ENCODE peak calls at places on chromosomes 13 and 19, in five cellular contexts. I is CD8-positive, alpha-beta T cell; Z is hepatocyte; J is IMR-90; R is WERI-Rb-1. K is an unnamed sample.

GRCh38 chr13:30038884-30039283 is 188.5 kb upstream of the UBL3 start:
- DNase-seq in I (no peak), Z (no peak), J (peak; percentile 60), R (peak; percentile 20), K (no peak)

GRCh38 chr13:92197669-92198068 is 799.2 kb downstream of the GPC5 start:
- DNase-seq in I (no peak), Z (peak; percentile 7), J (peak; percentile 19), R (no peak), K (no peak)

GRCh38 chr13:109684084-109684835 is 102.1 kb downstream of the IRS2 start:
- DNase-seq in I (no peak), Z (no peak), J (no peak), R (no peak), K (no peak)

GRCh38 chr19:40640744-40641143 is 39.6 kb downstream of the LTBP4 start:
- DNase-seq in I (no peak), Z (no peak), J (peak; percentile 45), R (no peak), K (no peak)

GRCh38 chr13:108915634-108916497 is 286.5 kb downstream of the MYO16 start:
- DNase-seq in I (peak; percentile 62), Z (peak; percentile 94), J (peak; percentile 88), R (peak; percentile 69), K (peak; percentile 85)

GRCh38 chr19:48190288-48191284 is 20.1 kb downstream of the ZSWIM9 start:
- DNase-seq in I (peak; percentile 84), Z (peak; percentile 83), J (peak; percentile 82), R (no peak), K (no peak)

GRCh38 chr19:34306824-34307223 is 52.5 kb downstream of the GARRE1 start:
- DNase-seq in I (no peak), Z (no peak), J (no peak), R (no peak), K (no peak)

GRCh38 chr19:52646571-52647222 is 8.5 kb upstream of the ZNF83 start:
- DNase-seq in I (no peak), Z (no peak), J (peak; percentile 29), R (no peak), K (no peak)

GRCh38 chr13:94967183-94968039 is 255.1 kb upstream of the SOX21 start:
- DNase-seq in I (no peak), Z (peak; percentile 66), J (no peak), R (peak; percentile 63), K (no peak)

GRCh38 chr19:54653181-54653809 is 9.5 kb upstream of the LILRB4 start:
- DNase-seq in I (no peak), Z (no peak), J (peak; percentile 7), R (no peak), K (no peak)

GRCh38 chr19:1487576-1488281 is 2.4 kb downstream of the PCSK4 start:
- DNase-seq in I (no peak), Z (no peak), J (no peak), R (no peak), K (no peak)

GRCh38 chr13:99214691-99215090 is 14.0 kb downstream of the UBAC2 start:
- DNase-seq in I (no peak), Z (no peak), J (no peak), R (no peak), K (no peak)

GRCh38 chr13:24008679-24009078 is 111.4 kb upstream of the C1QTNF9B start:
- DNase-seq in I (no peak), Z (no peak), J (peak; percentile 56), R (no peak), K (no peak)

GRCh38 chr13:51805925-51806324 is 2.0 kb upstream of the DHRS12 start:
- DNase-seq in I (no peak), Z (no peak), J (no peak), R (no peak), K (no peak)

GRCh38 chr13:92806215-92806614 is 420.4 kb upstream of the GPC6 start:
- DNase-seq in I (no peak), Z (no peak), J (no peak), R (no peak), K (no peak)

GRCh38 chr19:33295621-33296472 is 6.5 kb downstream of the CEBPA start:
- DNase-seq in I (no peak), Z (no peak), J (no peak), R (no peak), K (peak; percentile 19)

GRCh38 chr13:48944221-48944620 is 31.5 kb upstream of the FNDC3A start:
- DNase-seq in I (no peak), Z (no peak), J (no peak), R (no peak), K (no peak)

GRCh38 chr13:79404985-79405384 is 1.1 kb downstream of the RBM26 start:
- DNase-seq in I (no peak), Z (no peak), J (no peak), R (no peak), K (no peak)

GRCh38 chr13:99956473-99957349 is 14.9 kb downstream of the ZIC5 start:
- DNase-seq in I (no peak), Z (no peak), J (no peak), R (peak; percentile 62), K (no peak)

GRCh38 chr19:41935781-41936415 is 7.6 kb upstream of the ERFL start:
- DNase-seq in I (peak; percentile 21), Z (no peak), J (no peak), R (peak; percentile 62), K (no peak)

GRCh38 chr13:30831515-30831914 is 74.6 kb upstream of the MEDAG start:
- DNase-seq in I (no peak), Z (no peak), J (no peak), R (no peak), K (no peak)

GRCh38 chr19:30865481-30865880 is 483.8 kb downstream of the TSHZ3 start:
- DNase-seq in I (no peak), Z (no peak), J (no peak), R (no peak), K (no peak)

GRCh38 chr13:61766667-61767058 is 351.0 kb upstream of the PCDH20 start:
- DNase-seq in I (no peak), Z (no peak), J (no peak), R (no peak), K (no peak)

GRCh38 chr19:46416077-46416709 is 2.8 kb upstream of the CCDC8 start:
- DNase-seq in I (no peak), Z (peak; percentile 97), J (peak; percentile 75), R (peak; percentile 98), K (peak; percentile 80)

GRCh38 chr13:74570834-74571233 is 436.6 kb upstream of the KLF12 start:
- DNase-seq in I (no peak), Z (no peak), J (peak; percentile 43), R (no peak), K (no peak)

GRCh38 chr19:56690668-56691067 is 19.1 kb upstream of the ZNF835 start:
- DNase-seq in I (no peak), Z (no peak), J (no peak), R (no peak), K (no peak)

GRCh38 chr19:23916991-23917390 is 2.3 kb downstream of the ZNF726 start:
- DNase-seq in I (no peak), Z (no peak), J (peak; percentile 10), R (no peak), K (no peak)

GRCh38 chr13:74114641-74115040 is 19.6 kb downstream of the KLF12 start:
- DNase-seq in I (no peak), Z (no peak), J (no peak), R (no peak), K (no peak)

GRCh38 chr19:49011194-49011593 is 5.7 kb downstream of the LHB start:
- DNase-seq in I (no peak), Z (no peak), J (no peak), R (no peak), K (no peak)

GRCh38 chr19:54133312-54133956 is 4.1 kb upstream of the CNOT3 start:
- DNase-seq in I (no peak), Z (peak; percentile 94), J (no peak), R (no peak), K (no peak)

GRCh38 chr13:107210216-107211010 is 642.5 kb upstream of the ARGLU1 start:
- DNase-seq in I (no peak), Z (peak; percentile 27), J (peak; percentile 20), R (no peak), K (no peak)

GRCh38 chr13:107209811-107210210 is 641.9 kb upstream of the ARGLU1 start:
- DNase-seq in I (no peak), Z (no peak), J (peak; percentile 80), R (no peak), K (no peak)

GRCh38 chr13:107208889-107209288 is 641.0 kb upstream of the ARGLU1 start:
- DNase-seq in I (no peak), Z (no peak), J (no peak), R (no peak), K (no peak)

GRCh38 chr13:107216046-107216715 is 648.2 kb upstream of the ARGLU1 start:
- DNase-seq in I (no peak), Z (no peak), J (no peak), R (peak; percentile 37), K (no peak)

DNA sequence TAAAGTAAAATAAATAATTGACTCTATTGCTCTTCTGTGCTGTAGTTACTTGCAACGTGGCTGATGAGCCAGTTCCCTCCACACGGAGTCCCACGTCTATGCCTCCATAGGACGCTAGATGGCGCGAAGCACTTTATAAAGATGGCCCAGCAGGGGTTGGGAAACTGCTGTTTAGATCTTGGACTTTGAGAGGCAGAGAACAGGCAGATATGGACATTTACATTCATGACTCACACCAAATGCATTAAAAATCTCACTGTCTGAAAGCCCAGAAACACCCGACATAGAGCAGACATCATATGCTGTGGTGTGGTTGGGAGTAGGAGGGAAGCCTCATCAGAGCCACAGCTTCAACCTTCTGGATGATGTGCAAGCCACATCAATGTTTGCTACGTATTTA is 643.1 kb upstream of the ARGLU1 start:
- DNase-seq in I (no peak), Z (peak; percentile 94), J (peak; percentile 97), R (peak; percentile 87), K (no peak)
- TF ChIP-seq CTCF in I (peak; percentile 64), Z (peak; percentile 99), J (peak; percentile 98), R (peak; percentile 91), K (peak; percentile 93)

GRCh38 chr19:5120321-5120720 is 151.4 kb downstream of the KDM4B start:
- DNase-seq in I (no peak), Z (no peak), J (no peak), R (no peak), K (no peak)
- H3K27ac ChIP-seq in I (no peak overlapping the region), Z (no peak overlapping the region), J (no peak overlapping the region), R (no peak overlapping the region), K (no peak overlapping the region)

DNA sequence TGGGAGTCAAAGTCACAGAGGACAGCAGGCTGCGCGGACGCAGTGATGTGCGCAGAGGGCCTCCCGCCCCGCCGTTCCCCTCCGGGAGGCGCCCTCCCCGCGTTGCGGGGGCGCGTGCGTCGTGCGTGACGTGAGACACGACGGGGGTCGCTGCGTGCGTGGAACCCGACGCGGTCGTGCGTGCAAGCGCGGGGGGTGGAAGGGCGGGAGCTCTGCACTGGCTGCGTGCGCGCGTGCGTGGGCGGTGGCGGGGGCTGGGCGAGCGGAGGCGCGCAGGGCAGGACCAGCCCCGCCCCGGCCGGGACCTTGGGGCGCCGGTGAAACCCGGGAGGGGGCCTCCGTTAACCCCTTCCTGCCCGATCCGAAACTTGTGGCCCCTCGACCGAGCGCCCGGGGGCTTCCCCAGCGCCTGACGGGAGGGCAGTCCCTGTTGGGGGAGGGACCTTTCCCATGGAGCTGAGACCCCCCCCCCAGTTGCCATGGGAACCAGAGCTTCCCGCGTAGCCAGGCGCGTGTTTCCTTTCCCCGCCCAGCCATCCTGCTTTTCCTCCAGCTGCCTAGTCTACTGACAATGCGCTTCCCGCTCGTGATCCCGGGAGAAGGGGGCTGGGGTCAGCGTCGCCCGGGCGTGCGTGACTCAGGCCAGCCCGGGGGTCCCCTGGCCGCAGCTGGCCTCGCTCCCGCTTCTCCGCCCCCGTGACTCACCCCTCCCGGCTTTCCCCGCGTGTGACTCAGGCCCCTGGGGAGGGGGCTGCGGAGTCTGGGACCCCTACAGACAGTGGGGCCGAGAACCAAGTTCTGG is 7.3 kb upstream of the HOOK2 start:
- DNase-seq in I (peak; percentile 99), Z (peak; percentile 89), J (peak; percentile 85), R (peak; percentile 87), K (no peak)
- TF ChIP-seq CTCF in I (no peak), Z (peak; percentile 14), J (peak; percentile 12), R (peak; percentile 43), K (no peak)

GRCh38 chr13:50127726-50128291 is 112.6 kb downstream of the KCNRG start:
- DNase-seq in I (no peak), Z (peak; percentile 43), J (no peak), R (no peak), K (no peak)
- H3K27ac ChIP-seq in I (no peak overlapping the region), Z (no peak overlapping the region), J (peak overlapping the region; percentile 9), R (no peak overlapping the region), K (no peak overlapping the region)

K was measured in RWPE2.